ENCODE peak calls at places on chromosomes 2 and 18, in nine cellular contexts. V is PC-3, H is OCI-LY7, R is hepatocyte, S is neural progenitor cell, N is GM23248, F is HCT116, Q is MM.1S, C is SK-N-SH. O is an unnamed sample.

GRCh38 chr2:204578928-204579598 is 33.8 kb downstream of the PARD3B start:
- DNase-seq in V (no peak), H (no peak), R (no peak), S (no peak), N (no peak), F (no peak), Q (no peak), C (no peak), O (no peak)

GRCh38 chr18:28791101-28791500 is 614.2 kb upstream of the CDH2 start:
- DNase-seq in V (no peak), H (no peak), R (no peak), S (no peak), N (peak; percentile 42), F (no peak), Q (no peak), C (no peak), O (no peak)

GRCh38 chr2:196592912-196593881 is 46.3 kb upstream of the CCDC150 start:
- DNase-seq in V (peak; percentile 25), H (no peak), R (peak; percentile 80), S (peak; percentile 88), N (peak; percentile 82), F (no peak), Q (peak; percentile 66), C (peak; percentile 90), O (peak; percentile 76)

GRCh38 chr2:15756882-15757819 is 165.5 kb downstream of the DDX1 start:
- DNase-seq in V (no peak), H (no peak), R (no peak), S (no peak), N (no peak), F (no peak), Q (no peak), C (no peak), O (no peak)

GRCh38 chr2:181234429-181235410 is 222.5 kb upstream of the ITGA4 start:
- DNase-seq in V (no peak), H (no peak), R (no peak), S (no peak), N (no peak), F (no peak), Q (no peak), C (no peak), O (no peak)

GRCh38 chr2:3504741-3505140 is 14.6 kb downstream of the ADI1 start:
- DNase-seq in V (no peak), H (no peak), R (no peak), S (no peak), N (no peak), F (no peak), Q (no peak), C (no peak), O (no peak)

GRCh38 chr2:44324971-44325426 is 36.3 kb downstream of the PREPL start:
- DNase-seq in V (peak; percentile 22), H (no peak), R (no peak), S (no peak), N (peak; percentile 59), F (no peak), Q (no peak), C (no peak), O (no peak)

GRCh38 chr2:222610746-222611145 is 45.1 kb downstream of the FARSB start:
- DNase-seq in V (no peak), H (no peak), R (no peak), S (peak; percentile 39), N (peak; percentile 8), F (no peak), Q (no peak), C (no peak), O (no peak)

GRCh38 chr18:32545631-32546030 is 74.9 kb upstream of the GAREM1 start:
- DNase-seq in V (no peak), H (no peak), R (no peak), S (no peak), N (no peak), F (no peak), Q (no peak), C (no peak), O (no peak)

GRCh38 chr2:45808294-45808693 is 156.8 kb downstream of the PRKCE start:
- DNase-seq in V (no peak), H (no peak), R (no peak), S (no peak), N (no peak), F (no peak), Q (no peak), C (no peak), O (no peak)

GRCh38 chr2:216031960-216032689 is 18.8 kb upstream of the MREG start:
- DNase-seq in V (peak; percentile 49), H (no peak), R (no peak), S (no peak), N (peak; percentile 88), F (no peak), Q (no peak), C (no peak), O (no peak)
- TF ChIP-seq EZH2phosphoT487 in V (no peak), H (no peak), R (no peak), S (no peak), N (no peak), F (no peak), Q (no peak), C (no peak), O (no peak)

DNA sequence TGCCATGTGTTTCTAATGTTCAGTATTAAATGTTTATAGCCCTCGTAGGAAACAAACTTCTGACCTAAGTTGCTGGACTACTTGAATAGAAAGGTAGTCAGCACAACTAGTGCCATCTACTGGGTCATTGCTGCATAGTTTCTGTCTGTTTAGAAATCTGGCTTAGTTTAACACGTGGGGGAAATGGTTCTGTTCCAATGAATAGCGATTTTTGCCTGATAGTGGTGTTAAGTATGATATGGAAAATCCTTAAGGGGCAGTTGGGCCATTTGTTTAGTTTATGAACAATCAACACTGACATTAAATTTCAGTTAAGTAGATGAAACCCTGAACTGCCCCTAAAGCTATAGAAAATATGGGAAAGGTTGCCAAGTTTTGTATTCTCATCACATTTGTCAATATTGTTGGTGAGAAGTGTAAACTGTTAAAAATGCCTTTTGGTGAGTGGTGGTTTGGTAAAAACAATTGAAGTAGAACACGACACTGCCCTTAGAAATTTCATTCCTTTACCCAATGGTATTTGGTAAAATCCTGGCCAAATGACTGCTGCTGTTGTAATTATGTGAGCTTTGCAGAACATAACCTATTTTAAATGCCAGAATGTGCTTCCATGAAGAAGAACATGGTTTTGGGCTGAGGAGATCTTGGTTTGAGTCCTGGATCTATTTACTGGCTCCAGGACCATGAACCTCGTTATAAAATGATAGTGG is 13.2 kb downstream of the NABP1 start:
- DNase-seq in V (peak; percentile 92), H (peak; percentile 74), R (peak; percentile 82), S (peak; percentile 60), N (peak; percentile 88), F (peak; percentile 61), Q (peak; percentile 73), C (peak; percentile 62), O (peak; percentile 73)
- TF ChIP-seq EZH2phosphoT487 in V (no peak), H (no peak), R (no peak), S (no peak), N (no peak), F (no peak), Q (no peak), C (no peak), O (no peak)

GRCh38 chr18:74510770-74511095 is 14.6 kb downstream of the CNDP2 start:
- DNase-seq in V (no peak), H (no peak), R (no peak), S (no peak), N (no peak), F (no peak), Q (no peak), C (no peak), O (no peak)

GRCh38 chr18:74513149-74513882 is 17.2 kb downstream of the CNDP2 start:
- DNase-seq in V (no peak), H (no peak), R (no peak), S (no peak), N (no peak), F (no peak), Q (no peak), C (no peak), O (no peak)

GRCh38 chr18:74512321-74513053 is 16.3 kb downstream of the CNDP2 start:
- DNase-seq in V (no peak), H (no peak), R (no peak), S (no peak), N (no peak), F (no peak), Q (no peak), C (no peak), O (no peak)

GRCh38 chr18:74509856-74510769 is 13.9 kb downstream of the CNDP2 start:
- DNase-seq in V (no peak), H (no peak), R (no peak), S (no peak), N (no peak), F (no peak), Q (no peak), C (no peak), O (no peak)

GRCh38 chr18:74511823-74512222 is 15.7 kb downstream of the CNDP2 start:
- DNase-seq in V (no peak), H (no peak), R (no peak), S (no peak), N (no peak), F (no peak), Q (no peak), C (no peak), O (no peak)
- TF ChIP-seq EZH2phosphoT487 in V (no peak), H (no peak), R (no peak), S (no peak), N (no peak), F (no peak), Q (no peak), C (no peak), O (no peak)

DNA sequence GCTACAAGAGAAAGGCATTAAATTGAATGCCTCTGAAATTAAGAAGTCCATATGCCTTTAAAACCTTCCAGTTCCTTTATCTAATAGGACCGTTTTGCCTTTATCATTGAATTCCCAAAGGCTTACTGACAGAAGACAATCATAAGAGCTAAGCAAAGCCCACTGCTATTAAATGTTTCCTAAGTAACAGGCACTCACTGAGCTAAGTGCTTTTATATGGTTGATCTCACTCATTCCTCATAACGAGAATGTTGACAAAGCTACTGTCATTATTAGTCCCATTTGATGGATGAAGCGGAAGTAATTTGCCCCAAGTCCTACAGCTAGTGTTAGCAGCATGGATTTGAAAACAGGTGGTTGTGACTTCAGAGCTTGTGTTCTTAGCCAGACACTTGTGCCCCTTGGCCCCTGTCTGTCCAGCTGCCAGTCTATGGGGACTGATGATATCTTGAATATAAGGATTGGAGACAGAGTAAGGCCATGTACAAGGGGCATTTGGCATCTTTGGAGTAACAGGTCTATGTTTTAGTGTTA is 134.9 kb upstream of the SERPINE2 start:
- DNase-seq in V (no peak), H (no peak), R (no peak), S (peak; percentile 37), N (no peak), F (no peak), Q (no peak), C (no peak), O (no peak)
- TF ChIP-seq EZH2phosphoT487 in V (no peak), H (no peak), R (no peak), S (no peak), N (no peak), F (no peak), Q (no peak), C (no peak), O (no peak)

GRCh38 chr18:24894880-24895279 is 434.4 kb downstream of the HRH4 start:
- DNase-seq in V (no peak), H (no peak), R (no peak), S (no peak), N (no peak), F (no peak), Q (no peak), C (peak; percentile 36), O (no peak)
- TF ChIP-seq EZH2phosphoT487 in V (no peak), H (no peak), R (no peak), S (no peak), N (no peak), F (no peak), Q (no peak), C (no peak), O (no peak)

GRCh38 chr18:11095211-11095610 is 54.2 kb downstream of the PIEZO2 start:
- DNase-seq in V (no peak), H (no peak), R (no peak), S (no peak), N (no peak), F (no peak), Q (no peak), C (no peak), O (no peak)
- TF ChIP-seq EZH2phosphoT487 in V (no peak), H (no peak), R (no peak), S (no peak), N (no peak), F (no peak), Q (no peak), C (no peak), O (no peak)